ENCODE peak calls at places on chromosome 9, in ten cellular contexts. One of them, this sample, is unnamed.

GRCh38 chr9:33858346-33858869 is 41.4 kb downstream of the UBE2R2 start:
- DNase-seq in osteocyte: peak
- DNase-seq in neural crest cell: no peak
- DNase-seq in ascending aorta: no peak
- DNase-seq in thoracic aorta: no peak
- DNase-seq in A673: peak
- DNase-seq in stomach: no peak
- DNase-seq in sigmoid colon: no peak
- DNase-seq in RWPE1: no peak
- DNase-seq in kidney: no peak
- DNase-seq in this sample: no peak

GRCh38 chr9:16341176-16341575 is 529.3 kb downstream of the BNC2 start:
- DNase-seq in RWPE1: peak
- DNase-seq in ascending aorta: no peak
- DNase-seq in neural crest cell: no peak
- DNase-seq in sigmoid colon: no peak
- DNase-seq in thoracic aorta: no peak
- DNase-seq in kidney: no peak
- DNase-seq in stomach: no peak
- DNase-seq in osteocyte: no peak
- DNase-seq in A673: no peak
- DNase-seq in this sample: no peak

GRCh38 chr9:110994771-110995241 is 43.5 kb downstream of the LPAR1 start:
- DNase-seq in stomach: no peak
- DNase-seq in ascending aorta: no peak
- DNase-seq in kidney: no peak
- DNase-seq in sigmoid colon: no peak
- DNase-seq in RWPE1: no peak
- DNase-seq in A673: peak
- DNase-seq in neural crest cell: no peak
- DNase-seq in thoracic aorta: no peak
- DNase-seq in osteocyte: no peak
- DNase-seq in this sample: no peak

GRCh38 chr9:127714916-127715442 is 484 bp downstream of the PTRH1 start:
- DNase-seq in neural crest cell: no peak
- DNase-seq in kidney: peak
- DNase-seq in sigmoid colon: no peak
- DNase-seq in ascending aorta: no peak
- DNase-seq in A673: no peak
- DNase-seq in RWPE1: peak
- DNase-seq in thoracic aorta: no peak
- DNase-seq in stomach: peak
- DNase-seq in osteocyte: no peak
- DNase-seq in this sample: no peak

GRCh38 chr9:127927457-127928231 is 2.9 kb downstream of the PIP5KL1 start:
- DNase-seq in thoracic aorta: no peak
- DNase-seq in sigmoid colon: no peak
- DNase-seq in A673: no peak
- DNase-seq in stomach: peak
- DNase-seq in ascending aorta: no peak
- DNase-seq in RWPE1: peak
- DNase-seq in kidney: peak
- DNase-seq in neural crest cell: no peak
- DNase-seq in osteocyte: no peak
- DNase-seq in this sample: no peak

GRCh38 chr9:34554211-34555001 is 31.6 kb upstream of the ENHO start:
- DNase-seq in osteocyte: no peak
- DNase-seq in thoracic aorta: no peak
- DNase-seq in sigmoid colon: peak
- DNase-seq in ascending aorta: no peak
- DNase-seq in A673: peak
- DNase-seq in kidney: peak
- DNase-seq in stomach: no peak
- DNase-seq in RWPE1: no peak
- DNase-seq in neural crest cell: no peak
- DNase-seq in this sample: no peak

GRCh38 chr9:35406183-35406959 is 83.5 kb upstream of the RUSC2 start:
- DNase-seq in stomach: peak
- DNase-seq in osteocyte: no peak
- DNase-seq in neural crest cell: no peak
- DNase-seq in A673: no peak
- DNase-seq in RWPE1: peak
- DNase-seq in kidney: no peak
- DNase-seq in thoracic aorta: no peak
- DNase-seq in sigmoid colon: no peak
- DNase-seq in ascending aorta: no peak
- DNase-seq in this sample: peak

GRCh38 chr9:137097761-137098462 is 11.1 kb downstream of the MAN1B1 start:
- DNase-seq in sigmoid colon: no peak
- DNase-seq in A673: no peak
- DNase-seq in kidney: no peak
- DNase-seq in osteocyte: no peak
- DNase-seq in RWPE1: no peak
- DNase-seq in thoracic aorta: no peak
- DNase-seq in stomach: no peak
- DNase-seq in neural crest cell: no peak
- DNase-seq in ascending aorta: no peak
- DNase-seq in this sample: no peak

GRCh38 chr9:137108608-137109249 is 5.8 kb downstream of the DPP7 start:
- DNase-seq in A673: no peak
- DNase-seq in neural crest cell: no peak
- DNase-seq in stomach: no peak
- DNase-seq in kidney: no peak
- DNase-seq in osteocyte: no peak
- DNase-seq in ascending aorta: no peak
- DNase-seq in sigmoid colon: peak
- DNase-seq in RWPE1: no peak
- DNase-seq in thoracic aorta: no peak
- DNase-seq in this sample: no peak

GRCh38 chr9:118570076-118570475 is 799.2 kb downstream of the BRINP1 start:
- DNase-seq in stomach: no peak
- DNase-seq in thoracic aorta: no peak
- DNase-seq in osteocyte: no peak
- DNase-seq in RWPE1: no peak
- DNase-seq in kidney: no peak
- DNase-seq in A673: no peak
- DNase-seq in neural crest cell: no peak
- DNase-seq in sigmoid colon: no peak
- DNase-seq in ascending aorta: no peak
- DNase-seq in this sample: no peak

DNA sequence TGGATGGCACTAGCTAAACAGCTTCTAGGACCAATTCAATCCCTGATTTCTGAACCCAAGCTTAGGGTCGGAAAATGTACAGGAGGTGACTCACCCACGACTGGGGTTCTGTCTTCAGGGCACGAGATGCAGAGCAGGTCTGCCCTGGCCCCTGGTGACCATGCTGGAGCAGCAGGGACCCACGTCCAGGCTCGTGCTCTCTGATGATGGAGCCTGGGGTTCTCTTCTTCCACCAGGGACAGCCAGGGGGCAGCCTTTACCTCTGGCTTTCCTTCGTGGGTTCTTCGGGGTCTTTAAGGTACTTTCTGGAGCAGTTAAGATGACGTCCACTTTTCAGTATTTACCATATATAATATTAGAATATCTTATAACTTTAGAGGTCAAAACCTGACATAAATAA is 2.1 kb downstream of the CFAP77 start:
- DNase-seq in neural crest cell: peak
- DNase-seq in A673: peak
- DNase-seq in thoracic aorta: no peak
- DNase-seq in RWPE1: no peak
- DNase-seq in ascending aorta: no peak
- DNase-seq in stomach: no peak
- DNase-seq in kidney: no peak
- DNase-seq in osteocyte: no peak
- DNase-seq in sigmoid colon: no peak
- DNase-seq in this sample: peak
- TF ChIP-seq CTCF in neural crest cell: peak
- TF ChIP-seq CTCF in A673: peak
- TF ChIP-seq CTCF in thoracic aorta: no peak
- TF ChIP-seq CTCF in RWPE1: peak
- TF ChIP-seq CTCF in ascending aorta: peak
- TF ChIP-seq CTCF in stomach: peak
- TF ChIP-seq CTCF in kidney: peak
- TF ChIP-seq CTCF in osteocyte: peak
- TF ChIP-seq CTCF in sigmoid colon: no peak
- TF ChIP-seq CTCF in this sample: peak

GRCh38 chr9:121744002-121744686 is 92.7 kb downstream of the DAB2IP start:
- DNase-seq in A673: peak
- DNase-seq in kidney: no peak
- DNase-seq in stomach: peak
- DNase-seq in osteocyte: no peak
- DNase-seq in neural crest cell: no peak
- DNase-seq in RWPE1: no peak
- DNase-seq in ascending aorta: peak
- DNase-seq in sigmoid colon: peak
- DNase-seq in thoracic aorta: no peak
- DNase-seq in this sample: no peak

GRCh38 chr9:121745396-121745695 is 93.9 kb downstream of the DAB2IP start:
- DNase-seq in kidney: no peak
- DNase-seq in RWPE1: no peak
- DNase-seq in ascending aorta: no peak
- DNase-seq in A673: no peak
- DNase-seq in osteocyte: no peak
- DNase-seq in thoracic aorta: no peak
- DNase-seq in sigmoid colon: no peak
- DNase-seq in stomach: no peak
- DNase-seq in neural crest cell: no peak
- DNase-seq in this sample: no peak

GRCh38 chr9:121742923-121743322 is 91.5 kb downstream of the DAB2IP start:
- DNase-seq in neural crest cell: no peak
- DNase-seq in kidney: no peak
- DNase-seq in RWPE1: no peak
- DNase-seq in stomach: no peak
- DNase-seq in osteocyte: no peak
- DNase-seq in sigmoid colon: no peak
- DNase-seq in A673: no peak
- DNase-seq in thoracic aorta: no peak
- DNase-seq in ascending aorta: no peak
- DNase-seq in this sample: no peak

GRCh38 chr9:121744687-121745395 is 93.4 kb downstream of the DAB2IP start:
- DNase-seq in kidney: no peak
- DNase-seq in RWPE1: no peak
- DNase-seq in thoracic aorta: no peak
- DNase-seq in neural crest cell: no peak
- DNase-seq in ascending aorta: no peak
- DNase-seq in stomach: no peak
- DNase-seq in sigmoid colon: no peak
- DNase-seq in osteocyte: no peak
- DNase-seq in A673: no peak
- DNase-seq in this sample: no peak

DNA sequence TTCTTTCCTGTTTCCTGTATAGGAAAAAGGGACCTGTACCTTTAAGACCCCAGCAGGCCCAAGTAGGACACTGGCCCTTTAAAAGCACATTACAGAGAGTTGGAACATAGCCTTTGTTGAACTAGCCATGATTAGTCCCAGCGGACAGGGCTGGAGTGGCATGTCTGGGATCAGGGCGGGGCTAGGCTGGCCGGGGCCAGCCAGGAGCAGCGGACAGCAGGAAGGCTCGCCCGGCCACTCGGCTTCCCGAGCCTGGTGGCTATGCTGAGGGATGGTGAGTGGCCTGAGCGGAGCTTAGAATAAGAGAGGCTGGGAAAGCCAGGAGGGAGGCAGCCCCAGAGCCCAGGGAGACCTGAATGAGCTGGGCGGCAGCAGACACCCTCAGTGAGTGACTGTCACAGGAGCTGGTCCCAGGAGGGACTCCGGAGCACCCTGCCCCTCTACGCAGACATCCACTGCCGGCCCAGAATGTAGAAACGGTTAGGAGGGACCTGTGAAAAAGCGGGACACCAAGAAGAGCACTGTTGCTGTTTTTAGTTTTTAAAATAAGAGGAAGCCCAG is 92.1 kb downstream of the DAB2IP start:
- DNase-seq in sigmoid colon: peak
- DNase-seq in kidney: peak
- DNase-seq in neural crest cell: peak
- DNase-seq in RWPE1: peak
- DNase-seq in thoracic aorta: peak
- DNase-seq in stomach: peak
- DNase-seq in ascending aorta: peak
- DNase-seq in A673: no peak
- DNase-seq in osteocyte: peak
- DNase-seq in this sample: peak
- TF ChIP-seq CTCF in sigmoid colon: peak
- TF ChIP-seq CTCF in kidney: no peak
- TF ChIP-seq CTCF in neural crest cell: no peak
- TF ChIP-seq CTCF in RWPE1: no peak
- TF ChIP-seq CTCF in thoracic aorta: peak
- TF ChIP-seq CTCF in stomach: peak
- TF ChIP-seq CTCF in ascending aorta: no peak
- TF ChIP-seq CTCF in A673: no peak
- TF ChIP-seq CTCF in osteocyte: no peak
- TF ChIP-seq CTCF in this sample: peak

DNA sequence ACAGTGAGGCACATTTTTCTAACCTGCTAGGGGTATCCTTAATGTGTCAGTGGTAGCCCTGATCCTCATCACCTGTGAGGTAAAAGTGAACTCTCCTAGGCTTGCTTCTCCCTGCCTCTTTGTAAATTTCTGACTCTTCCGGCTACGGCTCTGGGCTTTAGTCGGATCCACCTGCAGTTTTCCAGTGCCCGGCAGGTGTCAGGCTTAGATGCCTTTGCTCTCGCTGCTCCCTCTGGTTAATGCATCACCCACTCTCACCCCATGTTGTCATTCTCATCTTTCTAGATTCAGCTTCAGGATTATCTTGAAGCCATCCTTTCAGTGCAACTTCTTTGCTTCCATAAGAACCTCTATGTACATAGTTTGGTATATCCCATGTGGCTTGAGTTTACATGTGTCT is 3.6 kb downstream of the CEP78 start:
- DNase-seq in sigmoid colon: no peak
- DNase-seq in neural crest cell: no peak
- DNase-seq in osteocyte: no peak
- DNase-seq in kidney: no peak
- DNase-seq in stomach: peak
- DNase-seq in A673: no peak
- DNase-seq in ascending aorta: no peak
- DNase-seq in RWPE1: peak
- DNase-seq in thoracic aorta: no peak
- DNase-seq in this sample: no peak
- TF ChIP-seq CTCF in sigmoid colon: no peak
- TF ChIP-seq CTCF in neural crest cell: peak
- TF ChIP-seq CTCF in osteocyte: peak
- TF ChIP-seq CTCF in kidney: peak
- TF ChIP-seq CTCF in stomach: peak
- TF ChIP-seq CTCF in A673: no peak
- TF ChIP-seq CTCF in ascending aorta: no peak
- TF ChIP-seq CTCF in RWPE1: peak
- TF ChIP-seq CTCF in thoracic aorta: no peak
- TF ChIP-seq CTCF in this sample: peak

DNA sequence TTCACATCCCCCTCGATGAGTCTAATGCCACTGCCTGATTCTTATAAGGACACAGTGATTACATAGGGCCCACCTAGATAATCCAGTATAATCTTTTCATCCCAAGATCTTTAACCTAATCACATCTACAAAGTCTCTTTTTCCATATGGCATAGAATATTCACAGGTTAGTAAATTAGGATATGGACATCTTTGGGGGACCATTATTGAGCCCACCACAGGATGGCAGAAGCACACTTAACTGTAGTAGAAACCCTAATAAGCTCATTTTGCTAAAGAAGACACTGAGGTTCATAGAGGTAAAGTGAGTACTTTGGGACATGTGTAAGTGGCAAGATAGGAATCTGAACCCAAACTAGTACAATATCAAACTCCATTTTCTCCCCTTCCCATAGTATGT is 38.9 kb downstream of the ASTN2 start:
- DNase-seq in RWPE1: no peak
- DNase-seq in neural crest cell: no peak
- DNase-seq in stomach: no peak
- DNase-seq in kidney: no peak
- DNase-seq in osteocyte: no peak
- DNase-seq in ascending aorta: no peak
- DNase-seq in sigmoid colon: no peak
- DNase-seq in thoracic aorta: no peak
- DNase-seq in A673: no peak
- DNase-seq in this sample: no peak
- TF ChIP-seq CTCF in RWPE1: no peak
- TF ChIP-seq CTCF in neural crest cell: no peak
- TF ChIP-seq CTCF in stomach: no peak
- TF ChIP-seq CTCF in kidney: no peak
- TF ChIP-seq CTCF in osteocyte: no peak
- TF ChIP-seq CTCF in ascending aorta: no peak
- TF ChIP-seq CTCF in sigmoid colon: no peak
- TF ChIP-seq CTCF in thoracic aorta: no peak
- TF ChIP-seq CTCF in A673: no peak
- TF ChIP-seq CTCF in this sample: no peak